ENCODE peak calls at places on chromosomes 2 and 18, in seven cellular contexts. One of them, this sample, is unnamed.
A peak's percentile ranks its signal among the peaks of the same experiment; 100 is the strongest.

GRCh38 chr2:163997466-163997865 is 261.7 kb upstream of the FIGN start:
- DNase-seq in stomach: no peak
- DNase-seq in left colon: no peak
- DNase-seq in dermis microvascular lymphatic vessel endothelial cell: no peak
- DNase-seq in GM04504: no peak
- DNase-seq in WERI-Rb-1: no peak
- DNase-seq in endodermal cell: no peak
- DNase-seq in this sample: no peak

GRCh38 chr2:168241208-168241607 is 6.2 kb downstream of the STK39 start:
- DNase-seq in endodermal cell: no peak
- DNase-seq in GM04504: no peak
- DNase-seq in left colon: no peak
- DNase-seq in stomach: no peak
- DNase-seq in WERI-Rb-1: no peak
- DNase-seq in dermis microvascular lymphatic vessel endothelial cell: no peak
- DNase-seq in this sample: no peak

GRCh38 chr18:21741511-21742322 is 1.1 kb downstream of the MIB1 start:
- DNase-seq in endodermal cell: peak; percentile 72
- DNase-seq in dermis microvascular lymphatic vessel endothelial cell: no peak
- DNase-seq in stomach: peak; percentile 40
- DNase-seq in WERI-Rb-1: peak; percentile 69
- DNase-seq in left colon: peak; percentile 36
- DNase-seq in GM04504: no peak
- DNase-seq in this sample: peak; percentile 74

GRCh38 chr2:234003972-234004617 is 46.4 kb upstream of the SPP2 start:
- DNase-seq in stomach: no peak
- DNase-seq in dermis microvascular lymphatic vessel endothelial cell: no peak
- DNase-seq in GM04504: peak; percentile 78
- DNase-seq in left colon: no peak
- DNase-seq in endodermal cell: peak; percentile 57
- DNase-seq in WERI-Rb-1: no peak
- DNase-seq in this sample: no peak

GRCh38 chr2:240820607-240821428 is 799 bp upstream of the KIF1A start:
- DNase-seq in stomach: peak; percentile 24
- DNase-seq in GM04504: no peak
- DNase-seq in endodermal cell: peak; percentile 88
- DNase-seq in left colon: no peak
- DNase-seq in dermis microvascular lymphatic vessel endothelial cell: no peak
- DNase-seq in WERI-Rb-1: peak; percentile 87
- DNase-seq in this sample: peak; percentile 73

GRCh38 chr2:224523626-224524577 is 61.3 kb downstream of the CUL3 start:
- DNase-seq in dermis microvascular lymphatic vessel endothelial cell: no peak
- DNase-seq in left colon: no peak
- DNase-seq in WERI-Rb-1: no peak
- DNase-seq in endodermal cell: no peak
- DNase-seq in GM04504: no peak
- DNase-seq in stomach: no peak
- DNase-seq in this sample: no peak

GRCh38 chr2:7450188-7451156 is 533.3 kb downstream of the RNF144A start:
- DNase-seq in dermis microvascular lymphatic vessel endothelial cell: no peak
- DNase-seq in left colon: no peak
- DNase-seq in GM04504: no peak
- DNase-seq in endodermal cell: no peak
- DNase-seq in stomach: no peak
- DNase-seq in WERI-Rb-1: no peak
- DNase-seq in this sample: peak; percentile 83

GRCh38 chr18:63213331-63213900 is 106.2 kb downstream of the BCL2 start:
- DNase-seq in dermis microvascular lymphatic vessel endothelial cell: no peak
- DNase-seq in stomach: no peak
- DNase-seq in WERI-Rb-1: no peak
- DNase-seq in left colon: no peak
- DNase-seq in GM04504: no peak
- DNase-seq in endodermal cell: no peak
- DNase-seq in this sample: peak; percentile 75

GRCh38 chr2:215590353-215590752 is 154.5 kb upstream of the FN1 start:
- DNase-seq in dermis microvascular lymphatic vessel endothelial cell: no peak
- DNase-seq in stomach: no peak
- DNase-seq in left colon: no peak
- DNase-seq in WERI-Rb-1: no peak
- DNase-seq in endodermal cell: no peak
- DNase-seq in GM04504: no peak
- DNase-seq in this sample: no peak

GRCh38 chr2:106156305-106157288 is 37.5 kb downstream of the UXS1 start:
- DNase-seq in WERI-Rb-1: no peak
- DNase-seq in dermis microvascular lymphatic vessel endothelial cell: no peak
- DNase-seq in stomach: no peak
- DNase-seq in left colon: no peak
- DNase-seq in endodermal cell: no peak
- DNase-seq in GM04504: no peak
- DNase-seq in this sample: no peak

This sample was measured in activated CD8-positive, alpha-beta memory T cell treated with anti-CD3 and anti-CD28 coated beads for 24 hours.